ENCODE peak calls at places on chromosome 4, in four cellular contexts. X is H9, C is IMR-90, H is H1. B is an unnamed sample.

GRCh38 chr4:125368684-125369083 is 53.9 kb downstream of the FAT4 start:
- DNase-seq in X (no peak), C (peak; percentile 84), H (no peak), B (no peak)

GRCh38 chr4:124980276-124980752 is 267.8 kb upstream of the ANKRD50 start:
- DNase-seq in X (no peak), C (peak; percentile 74), H (no peak), B (no peak)

GRCh38 chr4:145177906-145178538 is 2.4 kb downstream of the OTUD4 start:
- DNase-seq in X (no peak), C (peak; percentile 45), H (no peak), B (peak; percentile 41)

GRCh38 chr4:91961504-91961903 is 342.3 kb upstream of the GRID2 start:
- DNase-seq in X (no peak), C (peak; percentile 30), H (no peak), B (no peak)

GRCh38 chr4:137749466-137749865 is 217.2 kb upstream of the PCDH18 start:
- DNase-seq in X (no peak), C (peak; percentile 58), H (no peak), B (no peak)

GRCh38 chr4:186297013-186297645 is 31.1 kb downstream of the F11 start:
- DNase-seq in X (no peak), C (peak; percentile 70), H (no peak), B (peak; percentile 67)

GRCh38 chr4:25144870-25145481 is 15.3 kb downstream of the SEPSECS start:
- DNase-seq in X (no peak), C (peak; percentile 21), H (no peak), B (no peak)

GRCh38 chr4:19580090-19580489 is 671.6 kb upstream of the SLIT2 start:
- DNase-seq in X (no peak), C (peak; percentile 32), H (no peak), B (no peak)

GRCh38 chr4:69860521-69861298 is 765 bp upstream of the SULT1E1 start:
- DNase-seq in X (no peak), C (no peak), H (no peak), B (no peak)

GRCh38 chr4:133323670-133324069 is 174.6 kb downstream of the PCDH10 start:
- DNase-seq in X (no peak), C (no peak), H (no peak), B (no peak)

GRCh38 chr4:10457255-10457801 is at the start of gene ZNF518B:
- DNase-seq in X (peak; percentile 74), C (peak; percentile 48), H (no peak), B (peak; percentile 82)

GRCh38 chr4:105620640-105621323 is 68.4 kb downstream of the ARHGEF38 start:
- DNase-seq in X (no peak), C (peak; percentile 57), H (no peak), B (no peak)

GRCh38 chr4:142091085-142091513 is 454.7 kb downstream of the IL15 start:
- DNase-seq in X (no peak), C (peak; percentile 97), H (no peak), B (no peak)

GRCh38 chr4:1462768-1463075 is 56.5 kb upstream of the NKX1-1 start:
- DNase-seq in X (no peak), C (no peak), H (no peak), B (no peak)

GRCh38 chr4:40283413-40283812 is 51.7 kb upstream of the CHRNA9 start:
- DNase-seq in X (no peak), C (no peak), H (no peak), B (peak; percentile 63)

GRCh38 chr4:177281544-177281943 is 28.1 kb upstream of the NEIL3 start:
- DNase-seq in X (no peak), C (peak; percentile 11), H (no peak), B (no peak)

GRCh38 chr4:177272007-177272406 is 37.7 kb upstream of the NEIL3 start:
- DNase-seq in X (no peak), C (no peak), H (no peak), B (no peak)

GRCh38 chr4:177271091-177271490 is 38.6 kb upstream of the NEIL3 start:
- DNase-seq in X (no peak), C (no peak), H (no peak), B (no peak)

DNA sequence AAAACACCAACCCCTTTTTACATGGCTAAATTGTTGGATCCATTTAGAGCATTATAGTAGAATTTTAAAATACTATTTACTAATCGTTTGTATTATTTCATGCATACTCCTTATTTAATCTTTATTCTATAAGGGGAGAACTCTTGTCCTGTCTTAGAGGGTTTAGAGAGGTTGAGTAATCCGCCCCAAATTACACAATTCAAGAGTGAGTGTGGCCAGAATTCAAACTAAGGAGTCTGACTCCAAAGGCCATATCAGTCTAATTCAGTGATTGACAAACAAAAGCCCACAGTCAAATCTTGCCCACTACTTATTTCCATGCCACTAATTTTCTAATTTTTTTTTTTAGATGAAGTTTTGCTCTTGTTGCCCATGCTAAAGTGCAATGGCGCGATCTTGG is 33.7 kb upstream of the NEIL3 start:
- DNase-seq in X (no peak), C (no peak), H (no peak), B (no peak)
- H3K9ac ChIP-seq in X (no peak overlapping the region), C (no peak overlapping the region), H (no peak overlapping the region), B (no peak overlapping the region)

GRCh38 chr4:117983541-117984451 is 50.5 kb upstream of the NDST3 start:
- DNase-seq in X (no peak), C (peak; percentile 0), H (no peak), B (no peak)
- H3K56ac ChIP-seq in X (no peak overlapping the region), C (no peak overlapping the region), H (no peak overlapping the region), B (no peak overlapping the region)

GRCh38 chr4:140940589-140940988 is 184.4 kb upstream of the TBC1D9 start:
- DNase-seq in X (no peak), C (no peak), H (no peak), B (no peak)

GRCh38 chr4:140943486-140943885 is 187.3 kb upstream of the TBC1D9 start:
- DNase-seq in X (no peak), C (peak; percentile 77), H (no peak), B (no peak)

GRCh38 chr4:140947507-140947906 is 185.8 kb downstream of the RNF150 start:
- DNase-seq in X (no peak), C (no peak), H (no peak), B (no peak)

GRCh38 chr4:140944539-140944938 is 188.4 kb upstream of the TBC1D9 start:
- DNase-seq in X (no peak), C (peak; percentile 66), H (no peak), B (no peak)

GRCh38 chr4:140943887-140944515 is 187.8 kb upstream of the TBC1D9 start:
- DNase-seq in X (no peak), C (peak; percentile 63), H (no peak), B (no peak)
- H3K9ac ChIP-seq in X (no peak overlapping the region), C (no peak overlapping the region), H (no peak overlapping the region), B (no peak overlapping the region)

GRCh38 chr4:153409924-153410501 is 56.1 kb upstream of the TMEM131L start:
- DNase-seq in X (no peak), C (peak; percentile 16), H (no peak), B (no peak)

GRCh38 chr4:153409412-153409811 is 56.7 kb upstream of the TMEM131L start:
- DNase-seq in X (no peak), C (peak; percentile 89), H (no peak), B (no peak)

GRCh38 chr4:153403761-153404160 is 59.3 kb downstream of the MND1 start:
- DNase-seq in X (no peak), C (peak; percentile 21), H (no peak), B (no peak)

GRCh38 chr4:153408932-153409331 is 57.2 kb upstream of the TMEM131L start:
- DNase-seq in X (no peak), C (peak; percentile 41), H (no peak), B (no peak)

GRCh38 chr4:153407906-153408305 is 58.3 kb upstream of the TMEM131L start:
- DNase-seq in X (no peak), C (no peak), H (no peak), B (no peak)
- H3K56ac ChIP-seq in X (no peak overlapping the region), C (no peak overlapping the region), H (no peak overlapping the region), B (no peak overlapping the region)

GRCh38 chr4:88616275-88616996 is 24.2 kb downstream of the HERC3 start:
- DNase-seq in X (no peak), C (peak; percentile 77), H (no peak), B (no peak)
- H3K9ac ChIP-seq in X (no peak overlapping the region), C (no peak overlapping the region), H (no peak overlapping the region), B (no peak overlapping the region)